ENCODE peak calls at places on chromosomes 7 and 10, in five cellular contexts. S, G, U, V and W are unnamed samples.

GRCh38 chr7:47688311-47689100 is 106.6 kb upstream of the TNS3 start:
- DNase-seq in S (no peak), G (no peak), U (no peak), V (no peak), W (no peak)

GRCh38 chr10:30827531-30828120 is 198.1 kb upstream of the LYZL2 start:
- DNase-seq in S (no peak), G (no peak), U (peak), V (no peak), W (peak)

GRCh38 chr10:16436758-16437539 is at the start of gene PTER:
- DNase-seq in S (peak), G (peak), U (peak), V (peak), W (peak)

GRCh38 chr10:127044191-127044590 is 139.0 kb downstream of the DOCK1 start:
- DNase-seq in S (no peak), G (no peak), U (no peak), V (no peak), W (no peak)

GRCh38 chr7:90455163-90456030 is 14.0 kb upstream of the PTTG1IP2 start:
- DNase-seq in S (peak), G (no peak), U (peak), V (peak), W (no peak)

GRCh38 chr7:104983620-104984539 is 30.1 kb upstream of the KMT2E start:
- DNase-seq in S (peak), G (peak), U (peak), V (peak), W (peak)

GRCh38 chr7:90516257-90516656 is 46.8 kb downstream of the PTTG1IP2 start:
- DNase-seq in S (no peak), G (no peak), U (no peak), V (no peak), W (no peak)

GRCh38 chr7:30348083-30348560 is 63.7 kb downstream of the ZNRF2 start:
- DNase-seq in S (no peak), G (peak), U (peak), V (peak), W (no peak)

GRCh38 chr7:18896343-18896975 is 221.0 kb downstream of the TWIST1 start:
- DNase-seq in S (no peak), G (no peak), U (no peak), V (peak), W (no peak)

GRCh38 chr7:40899151-40899550 is 764.3 kb downstream of the SUGCT start:
- DNase-seq in S (no peak), G (no peak), U (no peak), V (no peak), W (no peak)

GRCh38 chr10:23980054-23980453 is 228.9 kb upstream of the KIAA1217 start:
- DNase-seq in S (no peak), G (no peak), U (no peak), V (no peak), W (no peak)

GRCh38 chr10:42488416-42488815 is 150.0 kb downstream of the ZNF33B start:
- DNase-seq in S (no peak), G (no peak), U (peak), V (no peak), W (no peak)

GRCh38 chr7:84232653-84233052 is 38.1 kb upstream of the SEMA3A start:
- DNase-seq in S (no peak), G (no peak), U (peak), V (peak), W (no peak)

GRCh38 chr7:36792421-36792820 is 68.1 kb upstream of the AOAH start:
- DNase-seq in S (no peak), G (no peak), U (no peak), V (no peak), W (no peak)

GRCh38 chr10:89025453-89025852 is 34.9 kb downstream of the FAS start:
- DNase-seq in S (no peak), G (no peak), U (no peak), V (no peak), W (no peak)

GRCh38 chr10:98919899-98920298 is 315.8 kb downstream of the HPSE2 start:
- DNase-seq in S (no peak), G (no peak), U (peak), V (no peak), W (no peak)

GRCh38 chr7:100093925-100094486 is 5.2 kb downstream of the COPS6 start:
- DNase-seq in S (no peak), G (no peak), U (no peak), V (no peak), W (no peak)

GRCh38 chr10:44071479-44071878 is 313.4 kb downstream of the CXCL12 start:
- DNase-seq in S (no peak), G (no peak), U (peak), V (no peak), W (no peak)

GRCh38 chr7:101164071-101164840 is 1.1 kb downstream of the VGF start:
- DNase-seq in S (no peak), G (no peak), U (peak), V (peak), W (no peak)

GRCh38 chr10:11197266-11197712 is 179.6 kb downstream of the CELF2 start:
- DNase-seq in S (peak), G (no peak), U (peak), V (peak), W (no peak)

GRCh38 chr7:90383422-90383821 is 19.8 kb upstream of the CLDN12 start:
- DNase-seq in S (no peak), G (peak), U (peak), V (no peak), W (no peak)

GRCh38 chr10:132185601-132186487 is 904 bp upstream of the DPYSL4 start:
- DNase-seq in S (no peak), G (no peak), U (peak), V (peak), W (no peak)

GRCh38 chr7:73966062-73966940 is 61.7 kb upstream of the ELN start:
- DNase-seq in S (no peak), G (no peak), U (no peak), V (no peak), W (no peak)

GRCh38 chr7:143433759-143434158 is 9.5 kb upstream of the TAS2R60 start:
- DNase-seq in S (no peak), G (no peak), U (no peak), V (no peak), W (no peak)

GRCh38 chr7:99730262-99730810 is 4.7 kb downstream of the CYP3A7 start:
- DNase-seq in S (no peak), G (no peak), U (no peak), V (no peak), W (no peak)

GRCh38 chr7:69632280-69632679 is 34.0 kb downstream of the AUTS2 start:
- DNase-seq in S (no peak), G (no peak), U (no peak), V (no peak), W (no peak)

GRCh38 chr10:718143-718700 is 28.8 kb upstream of the DIP2C start:
- DNase-seq in S (no peak), G (no peak), U (no peak), V (no peak), W (no peak)

GRCh38 chr7:106278695-106279094 is 6.1 kb downstream of the NAMPT start:
- DNase-seq in S (no peak), G (no peak), U (no peak), V (no peak), W (no peak)

GRCh38 chr10:86545097-86545496 is 23.5 kb upstream of the WAPL start:
- DNase-seq in S (no peak), G (no peak), U (no peak), V (no peak), W (no peak)

GRCh38 chr7:91866599-91867148 is 13.8 kb downstream of the MTERF1 start:
- DNase-seq in S (no peak), G (no peak), U (peak), V (no peak), W (no peak)

GRCh38 chr10:5461914-5462840 is 37.2 kb downstream of the CALML5 start:
- DNase-seq in S (no peak), G (no peak), U (no peak), V (peak), W (no peak)

GRCh38 chr10:68604441-68604840 is 44.3 kb downstream of the TET1 start:
- DNase-seq in S (no peak), G (no peak), U (no peak), V (peak), W (no peak)

DNA sequence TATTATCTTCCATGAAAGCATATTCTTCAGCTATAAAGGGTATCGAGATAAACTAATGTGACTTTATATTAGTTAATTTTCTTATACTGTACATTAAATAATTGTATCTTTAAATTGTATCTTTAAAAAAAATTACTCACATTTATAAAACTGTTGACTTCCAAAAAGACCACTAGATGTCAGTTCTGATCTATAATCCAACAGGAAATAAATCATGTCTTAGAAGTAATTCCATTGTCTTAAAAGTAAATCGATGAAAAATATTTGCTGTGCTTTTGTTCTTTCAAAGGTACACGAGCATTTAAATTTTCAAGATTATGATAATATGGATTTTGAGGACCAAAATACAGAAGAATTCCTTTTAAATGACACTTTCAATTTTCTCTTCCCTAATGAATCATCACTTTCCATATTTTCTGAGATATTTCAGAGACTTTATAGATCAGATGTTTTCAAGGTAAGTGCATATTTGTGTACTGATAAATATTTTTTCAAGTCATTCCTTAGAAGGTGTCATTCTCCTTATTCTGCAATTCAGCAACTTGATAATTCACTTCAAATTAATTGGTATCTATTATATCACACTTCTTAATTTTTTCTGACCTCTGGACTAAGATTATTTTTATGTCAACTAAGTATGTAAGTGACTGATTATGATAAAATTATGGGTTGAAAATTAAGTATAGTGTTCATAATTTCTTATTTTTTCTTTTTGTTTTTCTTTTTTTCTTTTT is 138.5 kb downstream of the CPED1 start:
- DNase-seq in S (no peak), G (peak), U (peak), V (peak), W (no peak)
- TF ChIP-seq CTCF in S (no peak), G (peak), U (no peak), V (no peak), W (no peak)

GRCh38 chr10:124157286-124157685 is 63.9 kb upstream of the CHST15 start:
- DNase-seq in S (no peak), G (no peak), U (no peak), V (no peak), W (no peak)

GRCh38 chr10:124153601-124153930 is 60.2 kb upstream of the CHST15 start:
- DNase-seq in S (no peak), G (no peak), U (no peak), V (no peak), W (no peak)

GRCh38 chr10:124158592-124158991 is 65.2 kb upstream of the CHST15 start:
- DNase-seq in S (no peak), G (no peak), U (no peak), V (no peak), W (no peak)

GRCh38 chr10:124155781-124156401 is 62.5 kb upstream of the CHST15 start:
- DNase-seq in S (no peak), G (no peak), U (peak), V (no peak), W (peak)

DNA sequence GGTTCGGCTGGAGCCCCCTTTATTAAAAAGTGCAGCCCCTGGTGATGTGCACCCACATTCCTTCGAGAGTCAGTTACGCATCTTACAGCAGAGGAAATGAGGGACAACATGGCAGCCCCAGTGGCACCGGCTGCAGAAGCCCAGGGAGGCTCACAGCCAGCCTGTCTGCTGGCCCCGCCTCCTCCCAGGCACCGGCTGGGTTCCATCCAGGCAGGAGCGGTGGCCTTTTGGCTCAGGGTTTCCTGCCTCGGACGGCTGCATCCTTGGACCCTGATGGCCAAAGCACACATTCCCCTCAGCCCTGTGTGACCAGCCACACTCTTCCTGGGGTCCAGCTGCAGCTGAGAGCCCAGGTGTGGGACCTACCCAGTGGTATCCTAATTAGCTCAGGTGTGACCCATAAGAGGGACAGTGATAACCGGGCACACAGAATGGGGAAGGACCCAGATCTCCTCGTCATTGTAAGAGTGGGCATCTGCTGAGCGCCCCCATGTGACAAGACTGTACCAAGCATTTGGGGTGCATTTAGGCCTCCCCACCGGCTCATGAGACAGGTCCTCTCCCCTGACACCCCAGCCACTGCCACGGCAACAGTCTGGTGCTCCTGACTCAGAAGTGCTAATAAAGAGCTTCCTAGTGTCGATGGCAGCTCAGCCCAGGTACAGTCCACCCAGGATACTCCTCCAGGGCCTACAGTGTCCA is 63.3 kb upstream of the CHST15 start:
- DNase-seq in S (no peak), G (no peak), U (no peak), V (peak), W (no peak)
- H3K27ac ChIP-seq in S (no peak), G (peak), U (no peak), V (no peak), W (peak)

DNA sequence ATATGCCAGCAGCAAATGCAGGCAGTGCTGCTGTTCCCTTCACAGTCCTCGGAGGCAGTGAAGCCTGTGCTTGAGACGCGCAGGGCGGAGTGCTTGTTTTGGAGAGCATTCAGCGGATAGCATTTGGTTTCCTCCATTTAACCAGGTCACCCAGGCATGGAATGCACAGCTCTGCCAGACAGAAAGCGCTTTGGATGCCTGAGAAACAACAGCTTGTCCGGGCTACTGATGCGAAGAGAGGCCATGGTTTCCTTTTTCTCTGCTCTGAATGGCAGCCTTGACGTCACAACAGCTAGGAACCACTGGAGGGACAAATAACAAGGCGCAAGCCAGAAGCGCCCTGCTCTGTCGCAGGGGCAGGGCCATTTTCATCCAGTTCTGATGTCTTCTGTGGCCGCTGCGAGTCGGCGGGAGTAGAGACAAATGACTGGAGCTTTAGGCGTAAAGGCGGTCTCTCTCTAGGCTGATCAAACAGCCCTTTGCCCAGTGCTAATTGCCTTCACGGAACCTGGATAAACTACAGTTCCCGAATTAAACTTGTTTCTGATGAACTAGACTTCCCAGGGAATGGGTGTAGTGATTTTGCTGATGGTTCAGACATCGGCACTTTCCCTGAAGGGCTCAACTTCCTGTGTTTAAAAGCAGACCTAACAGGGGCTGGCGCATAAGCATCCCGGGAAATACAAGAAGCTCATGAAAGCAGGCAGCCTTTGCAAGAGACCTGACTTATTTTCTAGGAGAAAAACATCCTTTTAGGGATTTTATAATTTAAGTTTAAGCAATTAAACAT is 187.6 kb upstream of the KLF14 start:
- DNase-seq in S (peak), G (no peak), U (peak), V (peak), W (peak)
- TF ChIP-seq CTCF in S (no peak), G (no peak), U (peak), V (no peak), W (peak)

DNA sequence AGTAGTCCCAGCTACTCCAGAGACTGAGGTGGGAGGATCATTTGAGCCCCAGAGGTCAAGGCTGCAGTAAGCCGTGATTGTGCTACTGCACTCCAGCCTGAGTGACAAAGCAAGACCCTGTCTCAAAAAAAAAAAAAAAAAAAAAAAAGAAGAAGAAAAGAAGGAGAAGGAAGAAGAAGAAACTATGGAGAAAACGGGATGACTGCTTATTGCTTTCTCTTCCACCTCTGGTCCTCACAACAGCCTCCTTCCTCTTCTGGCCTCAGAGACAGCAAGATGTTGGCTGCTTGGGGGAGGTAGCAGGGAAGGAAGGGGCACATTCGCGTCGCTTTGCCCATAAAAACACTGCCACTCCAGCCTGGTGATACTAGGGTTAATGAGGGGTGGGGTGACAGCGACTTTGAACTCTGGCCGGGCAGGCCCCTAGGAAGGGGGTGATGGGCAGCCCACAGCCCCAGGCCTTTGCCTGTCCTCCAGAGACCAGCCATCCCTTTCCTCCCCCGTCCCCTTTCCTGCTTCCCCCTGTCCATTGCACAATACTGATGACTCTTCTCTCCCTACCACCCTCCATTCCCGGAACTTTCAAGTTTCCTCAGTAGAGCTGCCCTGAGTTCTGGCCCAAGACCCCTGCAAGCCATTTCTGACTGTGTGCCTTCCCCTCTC is 2.0 kb upstream of the CUEDC2 start:
- DNase-seq in S (no peak), G (no peak), U (peak), V (no peak), W (no peak)
- H3K27ac ChIP-seq in S (no peak), G (no peak), U (no peak), V (no peak), W (no peak)

DNA sequence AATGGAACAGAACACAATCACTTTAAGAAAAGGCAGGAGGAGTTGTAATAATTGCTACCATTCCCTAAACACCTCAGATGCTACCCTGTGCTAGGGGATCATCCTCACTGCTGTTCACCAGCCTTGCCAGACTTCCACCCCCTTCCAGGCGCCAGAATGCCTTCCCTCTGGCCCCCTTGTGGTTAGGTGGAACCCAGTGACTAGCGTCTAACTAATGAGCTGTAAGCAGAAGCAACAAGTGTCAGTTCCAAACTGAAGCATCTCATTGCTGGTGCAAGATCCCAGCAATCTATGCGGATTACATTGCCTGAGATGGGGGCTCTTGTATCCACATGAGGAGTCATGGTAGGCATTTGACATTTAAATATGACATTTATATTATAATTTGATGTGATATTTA is 86.6 kb downstream of the FRMD4A start:
- DNase-seq in S (no peak), G (no peak), U (peak), V (peak), W (no peak)
- TF ChIP-seq CTCF in S (no peak), G (no peak), U (peak), V (peak), W (no peak)

DNA sequence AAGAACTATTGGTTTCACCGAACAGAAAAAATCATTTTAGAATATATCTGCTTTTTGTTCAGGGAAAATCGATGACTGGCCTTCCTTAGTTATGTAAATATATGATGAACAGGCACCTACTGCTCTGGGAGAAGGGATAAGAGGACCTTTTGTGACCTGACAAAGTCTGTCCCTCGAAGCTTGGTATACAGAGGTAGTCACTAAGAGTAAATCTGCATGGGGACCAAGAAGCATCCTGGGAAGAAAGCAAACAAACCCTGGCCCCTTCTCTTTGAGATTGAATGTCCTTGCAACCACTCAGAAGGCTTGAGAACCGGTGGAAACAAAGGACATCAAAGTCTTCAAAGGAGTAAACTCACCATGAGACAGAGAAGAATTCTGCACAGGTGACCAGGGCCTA is 52.3 kb downstream of the SKIDA1 start:
- DNase-seq in S (no peak), G (no peak), U (no peak), V (peak), W (no peak)
- H3K27ac ChIP-seq in S (no peak), G (peak), U (no peak), V (no peak), W (no peak)

GRCh38 chr7:66837661-66838060 is 83.4 kb upstream of the TMEM248 start:
- DNase-seq in S (no peak), G (no peak), U (no peak), V (no peak), W (no peak)
- TF ChIP-seq CTCF in S (no peak), G (no peak), U (no peak), V (no peak), W (no peak)